ENCODE peak calls at places on chromosomes 4 and X, in nine cellular contexts. N is ovary, P is SK-N-SH, Y is stomach, D is tibial nerve, W is A549, B is H1, E is sigmoid colon, S is GM12878. G is an unnamed sample.

GRCh38 chrX:34382416-34382815 is 250.3 kb upstream of the FAM47A start:
- DNase-seq in B (no peak), E (no peak), N (no peak), S (no peak), Y (no peak), P (no peak), D (no peak), W (no peak), G (no peak)

GRCh38 chr4:183852910-183853555 is 52.1 kb upstream of the STOX2 start:
- DNase-seq in E (no peak), S (no peak), B (no peak), Y (no peak), D (no peak), W (no peak), P (no peak), N (no peak), G (peak; percentile 66)

GRCh38 chrX:115560978-115561604 is at the start of gene PLS3:
- DNase-seq in W (peak; percentile 94), B (peak; percentile 81), P (peak; percentile 85), E (peak; percentile 92), S (no peak), N (peak; percentile 85), D (peak; percentile 64), Y (peak; percentile 76), G (no peak)

GRCh38 chr4:105059337-105059736 is 87.3 kb upstream of the TET2 start:
- DNase-seq in N (no peak), P (no peak), Y (no peak), S (peak; percentile 90), W (no peak), E (no peak), B (no peak), D (no peak), G (no peak)

GRCh38 chr4:90621080-90621479 is 493.9 kb downstream of the CCSER1 start:
- DNase-seq in S (no peak), W (no peak), E (no peak), P (no peak), N (no peak), Y (no peak), D (no peak), B (no peak), G (no peak)

GRCh38 chrX:46770006-46770816 is 11.3 kb upstream of the SLC9A7 start:
- DNase-seq in Y (no peak), S (no peak), B (no peak), E (no peak), D (no peak), W (no peak), N (peak; percentile 41), P (no peak), G (no peak)

GRCh38 chr4:139725236-139725635 is 59.6 kb downstream of the MGST2 start:
- DNase-seq in W (no peak), D (no peak), N (no peak), E (no peak), B (no peak), P (no peak), Y (no peak), S (no peak), G (no peak)

GRCh38 chr4:128810331-128810870 is 901 bp downstream of the JADE1 start:
- DNase-seq in B (no peak), W (peak; percentile 69), E (peak; percentile 72), N (peak; percentile 21), S (no peak), Y (peak; percentile 32), P (peak; percentile 58), D (peak; percentile 23), G (no peak)

GRCh38 chr4:26081795-26082498 is 167.9 kb downstream of the SMIM20 start:
- DNase-seq in S (no peak), N (no peak), P (no peak), W (peak; percentile 27), D (no peak), B (no peak), E (no peak), Y (no peak), G (no peak)
- TF ChIP-seq EP300 in S (no peak), N (no peak), P (no peak), W (no peak), D (no peak), B (no peak), E (no peak), Y (no peak), G (no peak)

GRCh38 chr4:175776217-175776616 is 35.8 kb downstream of the GPM6A start:
- DNase-seq in E (no peak), D (no peak), Y (no peak), N (no peak), S (no peak), W (no peak), B (no peak), P (no peak), G (no peak)

GRCh38 chr4:175772170-175772685 is 39.8 kb downstream of the GPM6A start:
- DNase-seq in N (no peak), W (no peak), Y (no peak), E (no peak), S (no peak), P (no peak), B (no peak), D (no peak), G (no peak)

GRCh38 chr4:175767130-175767529 is 44.9 kb downstream of the GPM6A start:
- DNase-seq in N (no peak), Y (no peak), W (no peak), P (no peak), E (no peak), B (no peak), D (no peak), S (no peak), G (no peak)

GRCh38 chr4:175770555-175770954 is 41.5 kb downstream of the GPM6A start:
- DNase-seq in E (no peak), Y (no peak), B (no peak), D (no peak), S (no peak), N (no peak), P (no peak), W (peak; percentile 1), G (no peak)
- TF ChIP-seq EP300 in E (no peak), Y (no peak), B (no peak), D (no peak), S (no peak), N (no peak), P (no peak), W (no peak), G (no peak)

GRCh38 chrX:96433409-96434122 is 251.1 kb upstream of the DIAPH2 start:
- DNase-seq in P (no peak), B (no peak), S (no peak), E (no peak), Y (no peak), W (no peak), N (no peak), D (no peak), G (no peak)

GRCh38 chrX:96435636-96436035 is 249.0 kb upstream of the DIAPH2 start:
- DNase-seq in E (no peak), Y (no peak), D (no peak), W (no peak), B (no peak), N (no peak), P (no peak), S (no peak), G (no peak)

GRCh38 chrX:96438803-96439202 is 245.8 kb upstream of the DIAPH2 start:
- DNase-seq in P (no peak), Y (no peak), W (no peak), D (no peak), N (no peak), E (no peak), S (no peak), B (no peak), G (no peak)

GRCh38 chrX:96432647-96433046 is 252.0 kb upstream of the DIAPH2 start:
- DNase-seq in S (no peak), E (no peak), D (no peak), P (no peak), W (no peak), B (no peak), N (no peak), Y (no peak), G (no peak)

DNA sequence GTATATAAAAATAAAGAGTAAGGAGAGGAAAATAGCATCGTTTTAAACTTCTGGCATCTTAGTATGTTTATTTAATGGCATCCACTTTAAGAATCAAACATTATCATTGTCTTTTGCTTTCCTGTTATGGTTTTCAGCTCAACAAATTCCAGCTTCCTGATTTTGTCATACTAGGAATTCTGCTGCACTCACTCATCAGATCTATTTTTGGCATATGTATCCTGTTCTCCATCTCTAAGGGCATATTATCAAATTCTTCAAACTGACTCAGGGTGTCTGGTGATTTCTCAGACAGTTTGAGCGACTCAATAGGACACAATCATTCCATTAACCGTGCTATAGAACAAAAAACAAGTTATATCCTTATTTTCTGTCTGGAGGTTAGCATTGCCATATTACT is 248.5 kb upstream of the DIAPH2 start:
- DNase-seq in E (no peak), W (peak; percentile 16), N (no peak), D (no peak), S (no peak), P (no peak), B (no peak), Y (no peak), G (no peak)
- TF ChIP-seq EP300 in E (no peak), W (no peak), N (no peak), D (no peak), S (no peak), P (peak; percentile 77), B (no peak), Y (no peak), G (no peak)

GRCh38 chrX:63718010-63718694 is 66.9 kb downstream of the ARHGEF9 start:
- DNase-seq in N (no peak), Y (no peak), E (no peak), W (no peak), D (no peak), S (no peak), P (no peak), B (no peak), G (no peak)

GRCh38 chrX:63719633-63720032 is 65.4 kb downstream of the ARHGEF9 start:
- DNase-seq in P (no peak), D (no peak), W (no peak), B (no peak), S (no peak), N (no peak), Y (no peak), E (no peak), G (no peak)
- TF ChIP-seq EP300 in P (no peak), D (no peak), W (no peak), B (no peak), S (no peak), N (no peak), Y (no peak), E (no peak), G (no peak)

DNA sequence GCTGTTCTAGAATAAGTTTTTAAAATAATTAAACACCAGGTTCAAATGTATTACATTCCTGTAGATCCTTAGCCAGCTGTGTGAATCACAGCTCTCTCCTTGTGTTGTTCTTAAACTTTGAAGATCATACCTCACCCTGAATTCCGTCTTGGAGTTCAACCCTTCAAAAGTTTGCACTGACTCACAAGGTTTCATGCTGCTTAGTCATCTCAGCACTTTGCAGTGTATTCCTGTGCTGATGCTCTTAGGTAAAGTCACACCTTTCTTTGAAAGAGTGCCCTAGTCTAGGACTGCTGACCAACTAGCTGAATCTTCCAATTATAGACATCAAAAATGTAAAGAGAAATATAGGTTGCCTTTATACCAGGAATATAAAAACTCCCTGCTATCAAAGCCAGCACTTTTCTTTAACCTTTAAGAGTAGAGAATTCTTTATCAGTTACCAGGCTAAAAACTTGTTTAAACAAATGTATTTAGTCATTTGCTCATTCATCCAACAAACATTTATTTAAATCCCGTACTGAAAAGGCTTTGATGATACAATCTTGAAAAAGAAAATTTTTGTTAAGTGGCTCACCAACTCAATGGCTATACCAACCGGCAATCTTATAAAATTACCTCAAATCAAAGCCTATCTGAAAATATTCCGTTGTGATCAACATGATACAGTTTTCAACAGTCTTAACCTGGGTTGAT is 169.7 kb downstream of the RAP1GDS1 start:
- DNase-seq in B (no peak), Y (no peak), D (no peak), N (no peak), P (no peak), W (peak; percentile 83), S (no peak), E (no peak), G (no peak)
- TF ChIP-seq EP300 in B (no peak), Y (no peak), D (no peak), N (no peak), P (peak; percentile 30), W (no peak), S (no peak), E (no peak), G (no peak)

G was measured in esophagus muscularis mucosa.